ENCODE peak calls at places on chromosomes 13 and 19, in six cellular contexts. I, D, X, Q, W and R are unnamed samples.

GRCh38 chr13:81382236-81382635 is 1041.3 kb upstream of the SPRY2 start:
- DNase-seq in I (no peak), D (no peak), X (peak; percentile 32), Q (no peak), W (no peak), R (no peak)

GRCh38 chr19:19597809-19598306 is 20.6 kb downstream of the PBX4 start:
- DNase-seq in I (no peak), D (no peak), X (no peak), Q (peak; percentile 75), W (no peak), R (no peak)

GRCh38 chr19:8887364-8887763 is 55.2 kb downstream of the MBD3L1 start:
- DNase-seq in I (no peak), D (no peak), X (no peak), Q (no peak), W (no peak), R (no peak)

GRCh38 chr13:74136089-74136658 is 2.0 kb upstream of the KLF12 start:
- DNase-seq in I (peak; percentile 61), D (peak; percentile 67), X (peak; percentile 43), Q (peak; percentile 18), W (peak; percentile 29), R (no peak)

GRCh38 chr19:16180611-16181010 is 4.6 kb upstream of the FAM32A start:
- DNase-seq in I (peak; percentile 60), D (peak; percentile 70), X (peak; percentile 54), Q (no peak), W (no peak), R (no peak)

GRCh38 chr13:59687028-59687427 is 476.7 kb downstream of the DIAPH3 start:
- DNase-seq in I (no peak), D (no peak), X (no peak), Q (no peak), W (no peak), R (no peak)

GRCh38 chr19:24101459-24102122 is 14.6 kb downstream of the ZNF254 start:
- DNase-seq in I (peak; percentile 26), D (no peak), X (no peak), Q (no peak), W (no peak), R (no peak)

GRCh38 chr19:10007366-10007765 is 2.9 kb downstream of the COL5A3 start:
- DNase-seq in I (peak; percentile 5), D (no peak), X (no peak), Q (no peak), W (peak; percentile 75), R (no peak)

GRCh38 chr13:66805657-66806056 is 424.5 kb downstream of the PCDH9 start:
- DNase-seq in I (peak; percentile 92), D (peak; percentile 95), X (no peak), Q (no peak), W (no peak), R (no peak)

GRCh38 chr19:55603581-55604292 is 1.7 kb upstream of the ZNF865 start:
- DNase-seq in I (no peak), D (no peak), X (peak; percentile 93), Q (no peak), W (no peak), R (no peak)

GRCh38 chr19:10224337-10224736 is 6.8 kb downstream of the S1PR2 start:
- DNase-seq in I (no peak), D (no peak), X (no peak), Q (peak; percentile 1), W (no peak), R (no peak)

GRCh38 chr19:16661480-16662034 is 618 bp downstream of the TMEM38A start:
- DNase-seq in I (no peak), D (no peak), X (peak; percentile 72), Q (peak; percentile 40), W (peak; percentile 40), R (no peak)

GRCh38 chr13:51168623-51169022 is 53.6 kb upstream of the FAM124A start:
- DNase-seq in I (no peak), D (no peak), X (peak; percentile 59), Q (no peak), W (no peak), R (no peak)

GRCh38 chr13:109276261-109276660 is 510.1 kb downstream of the IRS2 start:
- DNase-seq in I (no peak), D (no peak), X (no peak), Q (no peak), W (no peak), R (no peak)

GRCh38 chr19:6694147-6694815 is 24.3 kb upstream of the TNFSF14 start:
- DNase-seq in I (no peak), D (no peak), X (peak; percentile 50), Q (no peak), W (no peak), R (no peak)

DNA sequence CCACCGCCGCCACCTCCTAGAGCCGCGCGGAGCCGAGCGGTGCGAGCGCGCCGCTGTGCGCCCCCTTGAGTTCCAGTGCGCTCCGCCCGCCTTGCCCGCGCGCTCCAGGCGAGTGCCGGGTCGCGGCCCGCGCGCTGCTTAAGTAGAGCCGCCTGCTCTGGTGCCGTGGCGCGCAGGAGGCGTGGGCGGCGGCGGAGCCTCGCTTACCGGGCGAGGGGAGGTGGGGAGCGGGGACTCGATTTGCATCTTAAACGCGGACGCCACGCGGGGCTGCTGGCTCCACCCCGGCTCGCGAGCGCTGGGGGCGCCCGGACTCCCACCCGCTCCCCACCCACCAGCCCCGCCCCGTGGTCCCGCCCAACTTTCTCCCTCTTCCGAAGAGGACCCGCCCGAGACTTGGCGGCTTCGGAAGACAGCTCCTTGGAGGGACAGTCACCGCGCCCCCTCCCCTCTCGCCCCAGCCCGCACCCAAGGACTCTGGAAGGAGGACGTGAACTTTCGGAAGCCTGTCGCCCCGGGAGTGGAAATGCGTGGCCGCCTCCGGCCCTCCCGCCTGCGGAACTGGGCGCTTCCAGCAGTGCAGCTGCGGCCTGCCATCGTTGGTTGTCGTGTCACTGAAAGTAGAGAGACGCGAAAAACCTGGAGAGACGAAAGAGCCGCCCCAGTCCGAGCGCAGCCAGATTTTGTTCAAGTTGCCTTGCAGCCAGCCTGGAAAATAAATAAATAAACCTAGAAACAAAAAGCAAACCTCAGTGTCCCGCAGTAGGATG is at the start of gene KCTD12:
- DNase-seq in I (peak; percentile 87), D (peak; percentile 87), X (peak; percentile 82), Q (peak; percentile 81), W (peak; percentile 86), R (peak; percentile 89)
- TF ChIP-seq CTCF in I (no peak), D (peak; percentile 40), X (peak; percentile 48), Q (peak; percentile 57), W (peak; percentile 15), R (peak; percentile 53)

GRCh38 chr13:27556109-27556508 is 64.2 kb downstream of the LNX2 start:
- DNase-seq in I (peak; percentile 69), D (peak; percentile 87), X (no peak), Q (no peak), W (no peak), R (peak; percentile 85)
- TF ChIP-seq CTCF in I (no peak), D (peak; percentile 15), X (no peak), Q (peak; percentile 17), W (no peak), R (peak; percentile 71)

GRCh38 chr19:4386038-4386782 is 14.1 kb downstream of the SH3GL1 start:
- DNase-seq in I (no peak), D (no peak), X (no peak), Q (no peak), W (no peak), R (no peak)
- TF ChIP-seq CTCF in I (peak; percentile 10), D (peak; percentile 13), X (no peak), Q (no peak), W (no peak), R (no peak)

GRCh38 chr13:78759704-78760103 is 100.7 kb upstream of the OBI1 start:
- DNase-seq in I (no peak), D (no peak), X (peak; percentile 43), Q (no peak), W (no peak), R (no peak)
- TF ChIP-seq CTCF in I (no peak), D (no peak), X (peak; percentile 67), Q (no peak), W (no peak), R (no peak)

GRCh38 chr19:3476830-3477229 is 3.5 kb downstream of the SMIM24 start:
- DNase-seq in I (no peak), D (no peak), X (no peak), Q (no peak), W (no peak), R (no peak)

GRCh38 chr19:3471954-3472655 is 8.2 kb downstream of the SMIM24 start:
- DNase-seq in I (no peak), D (peak; percentile 17), X (no peak), Q (peak; percentile 62), W (peak; percentile 63), R (no peak)

GRCh38 chr19:3474015-3474414 is 6.3 kb downstream of the SMIM24 start:
- DNase-seq in I (no peak), D (no peak), X (no peak), Q (no peak), W (no peak), R (no peak)

GRCh38 chr19:3475449-3475848 is 4.9 kb downstream of the SMIM24 start:
- DNase-seq in I (no peak), D (no peak), X (no peak), Q (no peak), W (no peak), R (no peak)

DNA sequence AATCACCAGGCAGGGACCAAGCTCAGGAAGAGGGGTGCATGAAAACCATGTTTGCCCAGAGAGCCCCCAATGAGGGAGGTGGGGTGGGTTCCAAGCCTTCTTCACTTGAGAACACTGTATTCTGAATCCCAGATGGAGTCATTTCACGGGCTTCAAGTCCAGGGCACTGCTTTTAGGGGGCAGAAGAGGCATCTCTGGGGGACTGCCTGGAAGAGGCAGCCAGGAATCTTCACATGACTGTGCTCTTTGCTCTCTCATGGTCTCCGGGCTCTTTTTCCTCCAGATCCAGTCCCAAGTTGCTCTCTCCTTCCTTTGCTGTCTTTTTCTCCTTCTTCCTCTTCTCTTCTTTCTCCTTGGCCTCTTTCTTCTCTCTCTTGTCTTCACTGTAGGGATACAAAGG is 5.7 kb downstream of the SMIM24 start:
- DNase-seq in I (no peak), D (no peak), X (no peak), Q (no peak), W (no peak), R (no peak)
- TF ChIP-seq CTCF in I (no peak), D (no peak), X (no peak), Q (no peak), W (no peak), R (no peak)